ENCODE peak calls at places on chromosome 22, in four cellular contexts. One of them, this sample, is unnamed.

GRCh38 chr22:17868771-17869170 is 94.5 kb upstream of the BID start:
- DNase-seq in pulmonary artery endothelial cell: no peak
- DNase-seq in activated T-cell treated with anti-CD3 and anti-CD28 coated beads, Interleukin-2, amount 50 U/mL, for 1 hour: no peak
- DNase-seq in Caco-2: no peak
- DNase-seq in this sample: no peak

GRCh38 chr22:22395230-22395629 is 113.3 kb downstream of the ZNF280B start:
- DNase-seq in pulmonary artery endothelial cell: no peak
- DNase-seq in activated T-cell treated with anti-CD3 and anti-CD28 coated beads, Interleukin-2, amount 50 U/mL, for 1 hour: no peak
- DNase-seq in Caco-2: no peak
- DNase-seq in this sample: no peak

GRCh38 chr22:34736081-34736480 is 329.9 kb upstream of the ISX start:
- DNase-seq in pulmonary artery endothelial cell: no peak
- DNase-seq in activated T-cell treated with anti-CD3 and anti-CD28 coated beads, Interleukin-2, amount 50 U/mL, for 1 hour: no peak
- DNase-seq in Caco-2: no peak
- DNase-seq in this sample: no peak

GRCh38 chr22:30889996-30890480 is 78.5 kb downstream of the MORC2 start:
- DNase-seq in pulmonary artery endothelial cell: no peak
- DNase-seq in activated T-cell treated with anti-CD3 and anti-CD28 coated beads, Interleukin-2, amount 50 U/mL, for 1 hour: peak; percentile 11
- DNase-seq in Caco-2: no peak
- DNase-seq in this sample: no peak

GRCh38 chr22:35318346-35319215 is 18.9 kb downstream of the TOM1 start:
- DNase-seq in pulmonary artery endothelial cell: no peak
- DNase-seq in activated T-cell treated with anti-CD3 and anti-CD28 coated beads, Interleukin-2, amount 50 U/mL, for 1 hour: no peak
- DNase-seq in Caco-2: peak; percentile 23
- DNase-seq in this sample: no peak

GRCh38 chr22:25845985-25846745 is 104.2 kb downstream of the MYO18B start:
- DNase-seq in pulmonary artery endothelial cell: no peak
- DNase-seq in activated T-cell treated with anti-CD3 and anti-CD28 coated beads, Interleukin-2, amount 50 U/mL, for 1 hour: no peak
- DNase-seq in Caco-2: no peak
- DNase-seq in this sample: peak; percentile 67

GRCh38 chr22:45966320-45966891 is 10.6 kb downstream of the WNT7B start:
- DNase-seq in pulmonary artery endothelial cell: no peak
- DNase-seq in activated T-cell treated with anti-CD3 and anti-CD28 coated beads, Interleukin-2, amount 50 U/mL, for 1 hour: no peak
- DNase-seq in Caco-2: no peak
- DNase-seq in this sample: no peak

GRCh38 chr22:26027341-26027740 is 141.9 kb upstream of the SEZ6L start:
- DNase-seq in pulmonary artery endothelial cell: no peak
- DNase-seq in activated T-cell treated with anti-CD3 and anti-CD28 coated beads, Interleukin-2, amount 50 U/mL, for 1 hour: no peak
- DNase-seq in Caco-2: no peak
- DNase-seq in this sample: no peak

GRCh38 chr22:42018224-42018623 is 19.6 kb downstream of the WBP2NL start:
- DNase-seq in pulmonary artery endothelial cell: no peak
- DNase-seq in activated T-cell treated with anti-CD3 and anti-CD28 coated beads, Interleukin-2, amount 50 U/mL, for 1 hour: no peak
- DNase-seq in Caco-2: no peak
- DNase-seq in this sample: no peak

GRCh38 chr22:36362819-36363377 is 24.9 kb downstream of the MYH9 start:
- DNase-seq in pulmonary artery endothelial cell: no peak
- DNase-seq in activated T-cell treated with anti-CD3 and anti-CD28 coated beads, Interleukin-2, amount 50 U/mL, for 1 hour: no peak
- DNase-seq in Caco-2: no peak
- DNase-seq in this sample: no peak

GRCh38 chr22:31229402-31230140 is 17.5 kb downstream of the LIMK2 start:
- DNase-seq in pulmonary artery endothelial cell: no peak
- DNase-seq in activated T-cell treated with anti-CD3 and anti-CD28 coated beads, Interleukin-2, amount 50 U/mL, for 1 hour: no peak
- DNase-seq in Caco-2: no peak
- DNase-seq in this sample: no peak

GRCh38 chr22:42419328-42419881 is 12.8 kb downstream of the NFAM1 start:
- DNase-seq in pulmonary artery endothelial cell: no peak
- DNase-seq in activated T-cell treated with anti-CD3 and anti-CD28 coated beads, Interleukin-2, amount 50 U/mL, for 1 hour: no peak
- DNase-seq in Caco-2: no peak
- DNase-seq in this sample: no peak